ENCODE peak calls at places on chromosomes 16 and 17, in four cellular contexts. One of them, this sample, is unnamed.

GRCh38 chr16:87254734-87255133 is 62.5 kb downstream of the C16orf95 start:
- DNase-seq in ovary: no peak
- DNase-seq in GM23248: no peak
- DNase-seq in NCI-H510A treated with DMSO at 0.1 percent for 48 hours: no peak
- DNase-seq in this sample: no peak

GRCh38 chr17:65332375-65332774 is 195.2 kb downstream of the RGS9 start:
- DNase-seq in GM23248: peak; percentile 90
- DNase-seq in ovary: no peak
- DNase-seq in NCI-H510A treated with DMSO at 0.1 percent for 48 hours: no peak
- DNase-seq in this sample: no peak

GRCh38 chr16:23060458-23061320 is 88.6 kb downstream of the USP31 start:
- DNase-seq in GM23248: peak; percentile 78
- DNase-seq in NCI-H510A treated with DMSO at 0.1 percent for 48 hours: peak; percentile 94
- DNase-seq in ovary: peak; percentile 74
- DNase-seq in this sample: peak; percentile 19

GRCh38 chr17:1399366-1399678 is 700 bp downstream of the YWHAE start:
- DNase-seq in GM23248: no peak
- DNase-seq in ovary: no peak
- DNase-seq in NCI-H510A treated with DMSO at 0.1 percent for 48 hours: peak; percentile 34
- DNase-seq in this sample: no peak

GRCh38 chr16:62404857-62405611 is 368.8 kb upstream of the CDH8 start:
- DNase-seq in NCI-H510A treated with DMSO at 0.1 percent for 48 hours: no peak
- DNase-seq in ovary: no peak
- DNase-seq in GM23248: no peak
- DNase-seq in this sample: no peak

GRCh38 chr17:73156166-73156840 is 8.5 kb upstream of the SSTR2 start:
- DNase-seq in NCI-H510A treated with DMSO at 0.1 percent for 48 hours: peak; percentile 81
- DNase-seq in ovary: peak; percentile 80
- DNase-seq in GM23248: peak; percentile 85
- DNase-seq in this sample: peak; percentile 60

GRCh38 chr17:38879878-38880727 is 10.2 kb downstream of the LASP1 start:
- DNase-seq in NCI-H510A treated with DMSO at 0.1 percent for 48 hours: no peak
- DNase-seq in GM23248: peak; percentile 89
- DNase-seq in ovary: peak; percentile 69
- DNase-seq in this sample: no peak

GRCh38 chr17:4948997-4949320 is 629 bp upstream of the PFN1 start:
- DNase-seq in NCI-H510A treated with DMSO at 0.1 percent for 48 hours: peak; percentile 98
- DNase-seq in ovary: peak; percentile 90
- DNase-seq in GM23248: peak; percentile 95
- DNase-seq in this sample: peak; percentile 88

GRCh38 chr17:7586673-7587419 is 3.0 kb downstream of the SOX15 start:
- DNase-seq in ovary: no peak
- DNase-seq in NCI-H510A treated with DMSO at 0.1 percent for 48 hours: peak; percentile 52
- DNase-seq in GM23248: no peak
- DNase-seq in this sample: no peak

GRCh38 chr17:6480325-6480675 is 36.0 kb downstream of the PIMREG start:
- DNase-seq in NCI-H510A treated with DMSO at 0.1 percent for 48 hours: no peak
- DNase-seq in GM23248: no peak
- DNase-seq in ovary: no peak
- DNase-seq in this sample: no peak

GRCh38 chr17:80512233-80512632 is 32.4 kb upstream of the RPTOR start:
- DNase-seq in NCI-H510A treated with DMSO at 0.1 percent for 48 hours: no peak
- DNase-seq in GM23248: peak; percentile 91
- DNase-seq in ovary: no peak
- DNase-seq in this sample: no peak

GRCh38 chr17:37050905-37051304 is 102.2 kb downstream of the AATF start:
- DNase-seq in ovary: no peak
- DNase-seq in NCI-H510A treated with DMSO at 0.1 percent for 48 hours: no peak
- DNase-seq in GM23248: no peak
- DNase-seq in this sample: no peak

GRCh38 chr17:9512323-9513168 is 63.1 kb downstream of the STX8 start:
- DNase-seq in GM23248: peak; percentile 67
- DNase-seq in NCI-H510A treated with DMSO at 0.1 percent for 48 hours: no peak
- DNase-seq in ovary: no peak
- DNase-seq in this sample: no peak

GRCh38 chr17:79811036-79811887 is 14.4 kb upstream of the CBX8 start:
- DNase-seq in GM23248: peak; percentile 49
- DNase-seq in NCI-H510A treated with DMSO at 0.1 percent for 48 hours: peak; percentile 91
- DNase-seq in ovary: no peak
- DNase-seq in this sample: no peak

GRCh38 chr16:8376858-8377257 is 213.5 kb downstream of the TMEM114 start:
- DNase-seq in ovary: no peak
- DNase-seq in GM23248: no peak
- DNase-seq in NCI-H510A treated with DMSO at 0.1 percent for 48 hours: no peak
- DNase-seq in this sample: no peak

GRCh38 chr16:15951852-15952251 is 2.4 kb downstream of the ABCC1 start:
- DNase-seq in NCI-H510A treated with DMSO at 0.1 percent for 48 hours: no peak
- DNase-seq in GM23248: no peak
- DNase-seq in ovary: no peak
- DNase-seq in this sample: no peak

GRCh38 chr16:67883146-67883871 is 1.4 kb upstream of the NRN1L start:
- DNase-seq in GM23248: no peak
- DNase-seq in ovary: no peak
- DNase-seq in NCI-H510A treated with DMSO at 0.1 percent for 48 hours: no peak
- DNase-seq in this sample: no peak

GRCh38 chr16:72043058-72043457 is 11.2 kb upstream of the HP start:
- DNase-seq in NCI-H510A treated with DMSO at 0.1 percent for 48 hours: no peak
- DNase-seq in ovary: no peak
- DNase-seq in GM23248: no peak
- DNase-seq in this sample: no peak

GRCh38 chr17:11241611-11242226 is 706 bp downstream of the SHISA6 start:
- DNase-seq in GM23248: no peak
- DNase-seq in ovary: no peak
- DNase-seq in NCI-H510A treated with DMSO at 0.1 percent for 48 hours: no peak
- DNase-seq in this sample: no peak

GRCh38 chr17:1312261-1312870 is 32.9 kb downstream of the TRARG1 start:
- DNase-seq in GM23248: no peak
- DNase-seq in NCI-H510A treated with DMSO at 0.1 percent for 48 hours: no peak
- DNase-seq in ovary: no peak
- DNase-seq in this sample: no peak

GRCh38 chr17:50607522-50607921 is 27.2 kb upstream of the ABCC3 start:
- DNase-seq in GM23248: no peak
- DNase-seq in ovary: no peak
- DNase-seq in NCI-H510A treated with DMSO at 0.1 percent for 48 hours: no peak
- DNase-seq in this sample: no peak

GRCh38 chr16:2585651-2586081 is 47.8 kb downstream of the PDPK1 start:
- DNase-seq in ovary: no peak
- DNase-seq in GM23248: no peak
- DNase-seq in NCI-H510A treated with DMSO at 0.1 percent for 48 hours: no peak
- DNase-seq in this sample: no peak

GRCh38 chr17:65198653-65199382 is 61.6 kb downstream of the RGS9 start:
- DNase-seq in GM23248: peak; percentile 70
- DNase-seq in ovary: no peak
- DNase-seq in NCI-H510A treated with DMSO at 0.1 percent for 48 hours: peak; percentile 90
- DNase-seq in this sample: peak; percentile 46

GRCh38 chr16:10992797-10993196 is 48.4 kb downstream of the CLEC16A start:
- DNase-seq in GM23248: peak; percentile 92
- DNase-seq in NCI-H510A treated with DMSO at 0.1 percent for 48 hours: no peak
- DNase-seq in ovary: no peak
- DNase-seq in this sample: no peak

GRCh38 chr16:78353610-78354009 is 254.2 kb downstream of the WWOX start:
- DNase-seq in GM23248: no peak
- DNase-seq in NCI-H510A treated with DMSO at 0.1 percent for 48 hours: peak; percentile 51
- DNase-seq in ovary: no peak
- DNase-seq in this sample: no peak

GRCh38 chr17:43667506-43668438 is 6.0 kb upstream of the MEOX1 start:
- DNase-seq in NCI-H510A treated with DMSO at 0.1 percent for 48 hours: no peak
- DNase-seq in ovary: no peak
- DNase-seq in GM23248: peak; percentile 80
- DNase-seq in this sample: no peak

GRCh38 chr17:45129940-45130639 is 2.2 kb downstream of the PLCD3 start:
- DNase-seq in GM23248: peak; percentile 47
- DNase-seq in NCI-H510A treated with DMSO at 0.1 percent for 48 hours: no peak
- DNase-seq in ovary: no peak
- DNase-seq in this sample: no peak

GRCh38 chr17:57407287-57408063 is 151.2 kb downstream of the MSI2 start:
- DNase-seq in GM23248: no peak
- DNase-seq in ovary: no peak
- DNase-seq in NCI-H510A treated with DMSO at 0.1 percent for 48 hours: peak; percentile 98
- DNase-seq in this sample: no peak

GRCh38 chr17:81256616-81257015 is 17.5 kb downstream of the NDUFAF8 start:
- DNase-seq in GM23248: peak; percentile 73
- DNase-seq in NCI-H510A treated with DMSO at 0.1 percent for 48 hours: no peak
- DNase-seq in ovary: no peak
- DNase-seq in this sample: no peak

GRCh38 chr17:62778990-62779681 is 29.0 kb downstream of the MARCHF10 start:
- DNase-seq in ovary: peak; percentile 45
- DNase-seq in GM23248: peak; percentile 98
- DNase-seq in NCI-H510A treated with DMSO at 0.1 percent for 48 hours: peak; percentile 97
- DNase-seq in this sample: no peak